ENCODE peak calls at places on chromosomes 2 and 18, in seven cellular contexts. One of them, this sample, is unnamed.

GRCh38 chr2:233973786-233974185 is 56.6 kb downstream of the TRPM8 start:
- DNase-seq in activated CD4-positive, alpha-beta T cell treated with anti-CD3 and anti-CD28 coated beads for 48 hours: no peak
- DNase-seq in NCI-H1092 treated with DMSO at 0.1 percent for 48 hours: no peak
- DNase-seq in NCI-H2029 treated with DMSO at 0.1 percent for 48 hours: no peak
- DNase-seq in dermis microvascular lymphatic vessel endothelial cell: no peak
- DNase-seq in NCI-H1694 treated with DMSO at 0.1 percent for 48 hours: no peak
- DNase-seq in aorta: no peak
- DNase-seq in this sample: no peak

GRCh38 chr2:171086352-171087290 is 74.1 kb downstream of the TLK1 start:
- DNase-seq in activated CD4-positive, alpha-beta T cell treated with anti-CD3 and anti-CD28 coated beads for 48 hours: peak; percentile 62
- DNase-seq in NCI-H1092 treated with DMSO at 0.1 percent for 48 hours: no peak
- DNase-seq in NCI-H2029 treated with DMSO at 0.1 percent for 48 hours: no peak
- DNase-seq in dermis microvascular lymphatic vessel endothelial cell: peak; percentile 88
- DNase-seq in NCI-H1694 treated with DMSO at 0.1 percent for 48 hours: peak; percentile 14
- DNase-seq in aorta: no peak
- DNase-seq in this sample: no peak

GRCh38 chr18:36532394-36532793 is 234.9 kb downstream of the FHOD3 start:
- DNase-seq in activated CD4-positive, alpha-beta T cell treated with anti-CD3 and anti-CD28 coated beads for 48 hours: no peak
- DNase-seq in NCI-H1092 treated with DMSO at 0.1 percent for 48 hours: no peak
- DNase-seq in NCI-H2029 treated with DMSO at 0.1 percent for 48 hours: no peak
- DNase-seq in dermis microvascular lymphatic vessel endothelial cell: no peak
- DNase-seq in NCI-H1694 treated with DMSO at 0.1 percent for 48 hours: no peak
- DNase-seq in aorta: no peak
- DNase-seq in this sample: no peak

GRCh38 chr18:67508146-67508545 is 8.4 kb downstream of the DSEL start:
- DNase-seq in activated CD4-positive, alpha-beta T cell treated with anti-CD3 and anti-CD28 coated beads for 48 hours: no peak
- DNase-seq in NCI-H1092 treated with DMSO at 0.1 percent for 48 hours: no peak
- DNase-seq in NCI-H2029 treated with DMSO at 0.1 percent for 48 hours: no peak
- DNase-seq in dermis microvascular lymphatic vessel endothelial cell: no peak
- DNase-seq in NCI-H1694 treated with DMSO at 0.1 percent for 48 hours: no peak
- DNase-seq in aorta: no peak
- DNase-seq in this sample: no peak

GRCh38 chr2:196718796-196719564 is 79.5 kb downstream of the CCDC150 start:
- DNase-seq in activated CD4-positive, alpha-beta T cell treated with anti-CD3 and anti-CD28 coated beads for 48 hours: no peak
- DNase-seq in NCI-H1092 treated with DMSO at 0.1 percent for 48 hours: no peak
- DNase-seq in NCI-H2029 treated with DMSO at 0.1 percent for 48 hours: no peak
- DNase-seq in dermis microvascular lymphatic vessel endothelial cell: no peak
- DNase-seq in NCI-H1694 treated with DMSO at 0.1 percent for 48 hours: no peak
- DNase-seq in aorta: peak; percentile 42
- DNase-seq in this sample: peak; percentile 68

GRCh38 chr18:9732031-9732430 is 23.9 kb downstream of the RAB31 start:
- DNase-seq in activated CD4-positive, alpha-beta T cell treated with anti-CD3 and anti-CD28 coated beads for 48 hours: no peak
- DNase-seq in NCI-H1092 treated with DMSO at 0.1 percent for 48 hours: no peak
- DNase-seq in NCI-H2029 treated with DMSO at 0.1 percent for 48 hours: no peak
- DNase-seq in dermis microvascular lymphatic vessel endothelial cell: no peak
- DNase-seq in NCI-H1694 treated with DMSO at 0.1 percent for 48 hours: no peak
- DNase-seq in aorta: no peak
- DNase-seq in this sample: peak; percentile 31

GRCh38 chr2:52919668-52920067 is 847.9 kb upstream of the CHAC2 start:
- DNase-seq in activated CD4-positive, alpha-beta T cell treated with anti-CD3 and anti-CD28 coated beads for 48 hours: no peak
- DNase-seq in NCI-H1092 treated with DMSO at 0.1 percent for 48 hours: no peak
- DNase-seq in NCI-H2029 treated with DMSO at 0.1 percent for 48 hours: no peak
- DNase-seq in dermis microvascular lymphatic vessel endothelial cell: no peak
- DNase-seq in NCI-H1694 treated with DMSO at 0.1 percent for 48 hours: no peak
- DNase-seq in aorta: no peak
- DNase-seq in this sample: no peak

GRCh38 chr18:2982452-2983172 is 30.3 kb downstream of the LPIN2 start:
- DNase-seq in activated CD4-positive, alpha-beta T cell treated with anti-CD3 and anti-CD28 coated beads for 48 hours: no peak
- DNase-seq in NCI-H1092 treated with DMSO at 0.1 percent for 48 hours: no peak
- DNase-seq in NCI-H2029 treated with DMSO at 0.1 percent for 48 hours: no peak
- DNase-seq in dermis microvascular lymphatic vessel endothelial cell: no peak
- DNase-seq in NCI-H1694 treated with DMSO at 0.1 percent for 48 hours: no peak
- DNase-seq in aorta: no peak
- DNase-seq in this sample: no peak

GRCh38 chr2:192243488-192243887 is 48.8 kb upstream of the TMEFF2 start:
- DNase-seq in activated CD4-positive, alpha-beta T cell treated with anti-CD3 and anti-CD28 coated beads for 48 hours: no peak
- DNase-seq in NCI-H1092 treated with DMSO at 0.1 percent for 48 hours: no peak
- DNase-seq in NCI-H2029 treated with DMSO at 0.1 percent for 48 hours: no peak
- DNase-seq in dermis microvascular lymphatic vessel endothelial cell: no peak
- DNase-seq in NCI-H1694 treated with DMSO at 0.1 percent for 48 hours: no peak
- DNase-seq in aorta: no peak
- DNase-seq in this sample: no peak

This sample was measured in Right ventricle myocardium inferior.